ENCODE peak calls at places on chromosomes 16 and 17, in nine cellular contexts. One of them, this sample, is unnamed.

GRCh38 chr16:13038591-13038990 is 137.2 kb downstream of the SHISA9 start:
- DNase-seq in stimulated activated CD8-positive, alpha-beta memory T cell treated with anti-CD3 and anti-CD28 coated beads, Interleukin-7, amount 100 ng/mL, for 4 hours: no peak
- DNase-seq in GF-D8: no peak
- DNase-seq in H9: no peak
- DNase-seq in NCI-H2081: no peak
- DNase-seq in NCI-H1930: no peak
- DNase-seq in HFFc6: no peak
- DNase-seq in stimulated activated CD4-positive, alpha-beta T cell treated with anti-CD3 and anti-CD28 coated beads, Interleukin-12 subunit alpha, Interleukin-12 subunit beta, amount 100 ng/mL, for 48 hours: no peak
- DNase-seq in kidney epithelial cell: no peak
- DNase-seq in this sample: no peak

GRCh38 chr16:75588716-75589115 is 22.5 kb downstream of the GABARAPL2 start:
- DNase-seq in stimulated activated CD8-positive, alpha-beta memory T cell treated with anti-CD3 and anti-CD28 coated beads, Interleukin-7, amount 100 ng/mL, for 4 hours: no peak
- DNase-seq in GF-D8: no peak
- DNase-seq in H9: no peak
- DNase-seq in NCI-H2081: no peak
- DNase-seq in NCI-H1930: no peak
- DNase-seq in HFFc6: no peak
- DNase-seq in stimulated activated CD4-positive, alpha-beta T cell treated with anti-CD3 and anti-CD28 coated beads, Interleukin-12 subunit alpha, Interleukin-12 subunit beta, amount 100 ng/mL, for 48 hours: no peak
- DNase-seq in kidney epithelial cell: no peak
- DNase-seq in this sample: no peak

GRCh38 chr17:47714773-47715396 is 18.2 kb upstream of the TBX21 start:
- DNase-seq in stimulated activated CD8-positive, alpha-beta memory T cell treated with anti-CD3 and anti-CD28 coated beads, Interleukin-7, amount 100 ng/mL, for 4 hours: no peak
- DNase-seq in GF-D8: no peak
- DNase-seq in H9: no peak
- DNase-seq in NCI-H2081: no peak
- DNase-seq in NCI-H1930: no peak
- DNase-seq in HFFc6: no peak
- DNase-seq in stimulated activated CD4-positive, alpha-beta T cell treated with anti-CD3 and anti-CD28 coated beads, Interleukin-12 subunit alpha, Interleukin-12 subunit beta, amount 100 ng/mL, for 48 hours: no peak
- DNase-seq in kidney epithelial cell: no peak
- DNase-seq in this sample: no peak

GRCh38 chr17:82241183-82241925 is 12.5 kb downstream of the SLC16A3 start:
- DNase-seq in stimulated activated CD8-positive, alpha-beta memory T cell treated with anti-CD3 and anti-CD28 coated beads, Interleukin-7, amount 100 ng/mL, for 4 hours: no peak
- DNase-seq in GF-D8: peak; percentile 84
- DNase-seq in H9: no peak
- DNase-seq in NCI-H2081: no peak
- DNase-seq in NCI-H1930: no peak
- DNase-seq in HFFc6: peak; percentile 81
- DNase-seq in stimulated activated CD4-positive, alpha-beta T cell treated with anti-CD3 and anti-CD28 coated beads, Interleukin-12 subunit alpha, Interleukin-12 subunit beta, amount 100 ng/mL, for 48 hours: no peak
- DNase-seq in kidney epithelial cell: no peak
- DNase-seq in this sample: no peak

GRCh38 chr16:88570691-88571092 is 489 bp downstream of the ZC3H18 start:
- DNase-seq in stimulated activated CD8-positive, alpha-beta memory T cell treated with anti-CD3 and anti-CD28 coated beads, Interleukin-7, amount 100 ng/mL, for 4 hours: no peak
- DNase-seq in GF-D8: no peak
- DNase-seq in H9: no peak
- DNase-seq in NCI-H2081: no peak
- DNase-seq in NCI-H1930: no peak
- DNase-seq in HFFc6: no peak
- DNase-seq in stimulated activated CD4-positive, alpha-beta T cell treated with anti-CD3 and anti-CD28 coated beads, Interleukin-12 subunit alpha, Interleukin-12 subunit beta, amount 100 ng/mL, for 48 hours: no peak
- DNase-seq in kidney epithelial cell: no peak
- DNase-seq in this sample: peak; percentile 62

GRCh38 chr16:14510581-14510938 is 119.5 kb downstream of the PARN start:
- DNase-seq in stimulated activated CD8-positive, alpha-beta memory T cell treated with anti-CD3 and anti-CD28 coated beads, Interleukin-7, amount 100 ng/mL, for 4 hours: no peak
- DNase-seq in GF-D8: no peak
- DNase-seq in H9: no peak
- DNase-seq in NCI-H2081: no peak
- DNase-seq in NCI-H1930: no peak
- DNase-seq in HFFc6: no peak
- DNase-seq in stimulated activated CD4-positive, alpha-beta T cell treated with anti-CD3 and anti-CD28 coated beads, Interleukin-12 subunit alpha, Interleukin-12 subunit beta, amount 100 ng/mL, for 48 hours: no peak
- DNase-seq in kidney epithelial cell: no peak
- DNase-seq in this sample: no peak

GRCh38 chr16:64540449-64540848 is 581.4 kb downstream of the CDH11 start:
- DNase-seq in stimulated activated CD8-positive, alpha-beta memory T cell treated with anti-CD3 and anti-CD28 coated beads, Interleukin-7, amount 100 ng/mL, for 4 hours: no peak
- DNase-seq in GF-D8: no peak
- DNase-seq in H9: no peak
- DNase-seq in NCI-H2081: no peak
- DNase-seq in NCI-H1930: no peak
- DNase-seq in HFFc6: no peak
- DNase-seq in stimulated activated CD4-positive, alpha-beta T cell treated with anti-CD3 and anti-CD28 coated beads, Interleukin-12 subunit alpha, Interleukin-12 subunit beta, amount 100 ng/mL, for 48 hours: no peak
- DNase-seq in kidney epithelial cell: no peak
- DNase-seq in this sample: no peak

GRCh38 chr17:61318684-61319098 is 81.0 kb upstream of the TBX2 start:
- DNase-seq in stimulated activated CD8-positive, alpha-beta memory T cell treated with anti-CD3 and anti-CD28 coated beads, Interleukin-7, amount 100 ng/mL, for 4 hours: no peak
- DNase-seq in GF-D8: no peak
- DNase-seq in H9: no peak
- DNase-seq in NCI-H2081: no peak
- DNase-seq in NCI-H1930: no peak
- DNase-seq in HFFc6: no peak
- DNase-seq in stimulated activated CD4-positive, alpha-beta T cell treated with anti-CD3 and anti-CD28 coated beads, Interleukin-12 subunit alpha, Interleukin-12 subunit beta, amount 100 ng/mL, for 48 hours: no peak
- DNase-seq in kidney epithelial cell: no peak
- DNase-seq in this sample: no peak

GRCh38 chr17:66727634-66728570 is 107.0 kb upstream of the CACNG5 start:
- DNase-seq in stimulated activated CD8-positive, alpha-beta memory T cell treated with anti-CD3 and anti-CD28 coated beads, Interleukin-7, amount 100 ng/mL, for 4 hours: no peak
- DNase-seq in GF-D8: no peak
- DNase-seq in H9: peak; percentile 90
- DNase-seq in NCI-H2081: peak; percentile 75
- DNase-seq in NCI-H1930: peak; percentile 45
- DNase-seq in HFFc6: peak; percentile 50
- DNase-seq in stimulated activated CD4-positive, alpha-beta T cell treated with anti-CD3 and anti-CD28 coated beads, Interleukin-12 subunit alpha, Interleukin-12 subunit beta, amount 100 ng/mL, for 48 hours: peak; percentile 30
- DNase-seq in kidney epithelial cell: no peak
- DNase-seq in this sample: peak; percentile 86

GRCh38 chr16:85227262-85227923 is 115.1 kb upstream of the CIBAR2 start:
- DNase-seq in stimulated activated CD8-positive, alpha-beta memory T cell treated with anti-CD3 and anti-CD28 coated beads, Interleukin-7, amount 100 ng/mL, for 4 hours: no peak
- DNase-seq in GF-D8: no peak
- DNase-seq in H9: no peak
- DNase-seq in NCI-H2081: no peak
- DNase-seq in NCI-H1930: no peak
- DNase-seq in HFFc6: no peak
- DNase-seq in stimulated activated CD4-positive, alpha-beta T cell treated with anti-CD3 and anti-CD28 coated beads, Interleukin-12 subunit alpha, Interleukin-12 subunit beta, amount 100 ng/mL, for 48 hours: no peak
- DNase-seq in kidney epithelial cell: peak; percentile 73
- DNase-seq in this sample: no peak

GRCh38 chr17:50020841-50021599 is 26.0 kb upstream of the DLX3 start:
- DNase-seq in stimulated activated CD8-positive, alpha-beta memory T cell treated with anti-CD3 and anti-CD28 coated beads, Interleukin-7, amount 100 ng/mL, for 4 hours: no peak
- DNase-seq in GF-D8: peak; percentile 17
- DNase-seq in H9: no peak
- DNase-seq in NCI-H2081: no peak
- DNase-seq in NCI-H1930: no peak
- DNase-seq in HFFc6: no peak
- DNase-seq in stimulated activated CD4-positive, alpha-beta T cell treated with anti-CD3 and anti-CD28 coated beads, Interleukin-12 subunit alpha, Interleukin-12 subunit beta, amount 100 ng/mL, for 48 hours: no peak
- DNase-seq in kidney epithelial cell: no peak
- DNase-seq in this sample: no peak

This sample was measured in ecto neural progenitor cell.